ENCODE peak calls at places on chromosomes 11 and 22, in four cellular contexts. I is brain microvascular endothelial cell, M is A549, Y is fibroblast of lung. C is an unnamed sample.

GRCh38 chr11:67468056-67468455 is 995 bp downstream of the TMEM134 start:
- DNase-seq in Y (peak; percentile 44), I (no peak), M (no peak), C (no peak)

GRCh38 chr11:61585115-61585514 is 4.2 kb upstream of the SYT7 start:
- DNase-seq in I (no peak), M (no peak), Y (no peak), C (no peak)

GRCh38 chr11:64607381-64608259 is 16.6 kb downstream of the SLC22A12 start:
- DNase-seq in M (no peak), I (no peak), Y (peak; percentile 28), C (no peak)

GRCh38 chr11:14089690-14090462 is 127.4 kb downstream of the SPON1 start:
- DNase-seq in Y (no peak), M (no peak), I (no peak), C (no peak)

GRCh38 chr11:73859671-73860070 is 17.0 kb downstream of the COA4 start:
- DNase-seq in I (no peak), M (no peak), Y (peak; percentile 14), C (no peak)

GRCh38 chr11:34149274-34149673 is 43.8 kb downstream of the NAT10 start:
- DNase-seq in I (no peak), Y (no peak), M (no peak), C (no peak)

GRCh38 chr22:45818130-45819085 is 146.8 kb downstream of the ATXN10 start:
- DNase-seq in Y (peak; percentile 36), I (no peak), M (no peak), C (no peak)

GRCh38 chr22:22171357-22172218 is 73.0 kb upstream of the VPREB1 start:
- DNase-seq in M (peak; percentile 31), Y (no peak), I (no peak), C (no peak)

GRCh38 chr11:33987545-33987944 is 64.0 kb upstream of the CAPRIN1 start:
- DNase-seq in Y (no peak), I (no peak), M (no peak), C (no peak)

GRCh38 chr11:96090711-96091110 is 166.8 kb upstream of the MTMR2 start:
- DNase-seq in I (peak; percentile 77), M (no peak), Y (peak; percentile 82), C (no peak)

GRCh38 chr22:45771057-45771456 is 99.4 kb downstream of the ATXN10 start:
- DNase-seq in M (no peak), Y (no peak), I (no peak), C (no peak)

GRCh38 chr11:47060807-47061206 is 115.9 kb downstream of the ARFGAP2 start:
- DNase-seq in I (no peak), Y (peak; percentile 64), M (no peak), C (no peak)

GRCh38 chr11:75626692-75627536 is 41.9 kb downstream of the MAP6 start:
- DNase-seq in I (peak; percentile 30), Y (peak; percentile 48), M (no peak), C (no peak)

GRCh38 chr22:37675930-37676571 is 615 bp downstream of the LGALS1 start:
- DNase-seq in M (no peak), Y (peak; percentile 25), I (no peak), C (no peak)

GRCh38 chr11:118171274-118172062 is 5.0 kb downstream of the SCN2B start:
- DNase-seq in Y (peak; percentile 24), M (peak; percentile 82), I (peak; percentile 30), C (peak; percentile 11)